ENCODE peak calls at places on chromosomes 16 and 17, in five cellular contexts. X is K562, M is H1, A is WTC11, V is GM12878. N is an unnamed sample.

GRCh38 chr17:30477758-30478115 is 529 bp downstream of the GOSR1 start:
- DNase-seq in X (no peak), M (no peak), A (no peak), V (no peak), N (peak)

GRCh38 chr17:50758989-50759544 is 8.3 kb downstream of the ANKRD40CL start:
- DNase-seq in X (no peak), M (no peak), A (no peak), V (no peak), N (no peak)

GRCh38 chr17:75783803-75784472 is 668 bp upstream of the UNK start:
- DNase-seq in X (no peak), M (no peak), A (peak), V (no peak), N (no peak)

GRCh38 chr16:8474576-8474975 is 115.7 kb downstream of the TMEM114 start:
- DNase-seq in X (no peak), M (no peak), A (no peak), V (no peak), N (no peak)

GRCh38 chr16:56691885-56692284 is 9.6 kb downstream of the MT1X start:
- DNase-seq in X (no peak), M (no peak), A (no peak), V (no peak), N (peak)

GRCh38 chr17:14808425-14808824 is 456.7 kb downstream of the PMP22 start:
- DNase-seq in X (no peak), M (no peak), A (no peak), V (no peak), N (no peak)

GRCh38 chr16:85868495-85868894 is 30.5 kb upstream of the IRF8 start:
- DNase-seq in X (no peak), M (no peak), A (no peak), V (no peak), N (no peak)

GRCh38 chr16:68839831-68840230 is 3.5 kb upstream of the TANGO6 start:
- DNase-seq in X (no peak), M (no peak), A (no peak), V (no peak), N (no peak)

GRCh38 chr16:68286153-68287074 is 22.1 kb downstream of the SLC7A6 start:
- DNase-seq in X (no peak), M (no peak), A (no peak), V (no peak), N (peak)

GRCh38 chr17:2233441-2233947 is 70.1 kb downstream of the SMG6 start:
- DNase-seq in X (no peak), M (no peak), A (no peak), V (no peak), N (no peak)

GRCh38 chr17:45046536-45047125 is 4.8 kb downstream of the DCAKD start:
- DNase-seq in X (no peak), M (no peak), A (no peak), V (peak), N (no peak)

GRCh38 chr17:45051060-45051719 is at the start of gene DCAKD:
- DNase-seq in X (peak), M (peak), A (peak), V (no peak), N (peak)

GRCh38 chr17:45048795-45049563 is 2.5 kb downstream of the DCAKD start:
- DNase-seq in X (no peak), M (no peak), A (no peak), V (no peak), N (peak)

GRCh38 chr17:45050680-45051059 is 762 bp downstream of the DCAKD start:
- DNase-seq in X (peak), M (no peak), A (no peak), V (no peak), N (peak)

DNA sequence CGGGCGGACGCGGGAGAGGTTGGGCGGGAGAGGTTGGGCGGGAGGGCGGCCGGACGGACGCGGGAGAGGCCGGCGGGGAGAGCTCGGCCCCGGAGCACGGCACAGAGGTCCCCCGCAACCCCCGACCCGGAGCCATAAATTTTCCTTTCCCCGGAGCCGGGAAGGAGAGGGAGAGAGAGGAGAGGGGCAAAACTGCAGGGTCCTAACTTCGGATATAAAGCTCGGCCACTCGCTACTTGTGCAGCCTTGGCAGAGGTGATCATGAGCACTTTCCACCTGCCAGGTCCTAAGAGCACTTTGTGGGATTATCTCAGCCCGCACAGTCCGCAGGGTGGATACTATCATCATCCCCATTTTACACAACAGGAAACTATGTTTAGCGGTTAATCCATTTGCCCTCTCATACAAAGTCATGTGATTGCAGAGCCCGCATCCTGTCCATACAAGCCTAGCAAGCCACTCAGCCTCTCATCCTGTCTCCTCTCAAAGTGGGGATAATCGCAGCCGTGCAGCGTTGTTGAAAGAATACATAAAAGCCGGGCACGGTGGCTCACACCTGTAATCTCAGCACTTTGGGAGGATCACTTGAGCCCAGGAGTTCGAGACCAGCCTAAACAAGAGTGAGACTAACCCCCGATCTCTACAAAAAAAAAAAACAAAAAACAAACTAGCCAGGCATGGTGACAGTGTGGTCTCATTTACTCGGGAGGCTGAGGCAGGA is 780 bp upstream of the DCAKD start:
- DNase-seq in X (peak), M (no peak), A (peak), V (no peak), N (peak)
- TF ChIP-seq ATF2 in X (no peak), M (no peak), A (no peak), V (no peak), N (no peak)

GRCh38 chr16:54424043-54424451 is 137.5 kb upstream of the IRX3 start:
- DNase-seq in X (no peak), M (no peak), A (no peak), V (no peak), N (no peak)
- TF ChIP-seq ATF2 in X (no peak), M (no peak), A (no peak), V (no peak), N (no peak)

DNA sequence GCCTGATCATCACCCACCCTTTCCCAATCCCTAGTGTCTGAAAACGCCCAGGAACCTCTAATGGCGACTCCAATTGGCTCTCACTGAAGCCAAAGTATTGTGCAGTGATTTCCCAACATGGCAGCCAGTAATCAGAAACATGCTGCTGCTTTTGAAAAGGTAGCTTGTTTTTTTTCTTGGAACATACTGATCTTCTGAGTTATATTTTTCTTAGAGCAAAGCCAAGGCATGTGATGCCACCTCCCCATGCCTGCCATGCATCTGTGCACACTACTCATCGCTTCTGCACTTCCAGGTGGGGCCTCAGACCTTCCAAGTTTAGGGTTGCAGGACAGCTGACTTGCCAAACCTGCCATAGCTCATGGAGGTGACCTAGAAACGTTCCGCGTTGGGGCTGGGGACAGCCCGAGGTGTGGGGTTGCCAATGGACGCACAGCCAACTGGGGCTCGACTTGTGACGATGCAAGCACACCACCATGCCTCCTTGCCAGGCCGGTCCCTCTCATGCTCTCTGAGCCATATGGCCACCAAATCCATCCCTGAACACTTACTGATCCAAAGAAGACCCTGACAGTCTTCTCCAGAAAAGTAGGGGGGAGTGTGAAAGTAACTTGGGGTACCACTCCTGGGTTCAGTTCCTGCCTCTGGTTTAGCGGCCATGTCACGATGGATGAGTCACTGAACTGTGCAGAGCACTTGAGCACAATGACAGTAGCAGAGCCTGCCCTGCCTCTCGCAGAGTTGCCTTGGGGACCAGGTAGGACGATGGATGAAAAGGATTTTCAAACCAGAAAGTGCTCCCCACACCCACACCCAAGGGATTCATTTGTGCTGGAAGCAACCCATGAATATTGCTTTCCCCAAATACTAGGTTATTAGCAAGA is 155.7 kb downstream of the CCDC182 start:
- DNase-seq in X (no peak), M (no peak), A (no peak), V (no peak), N (no peak)
- TF ChIP-seq ATF2 in X (no peak), M (no peak), A (no peak), V (no peak), N (no peak)

GRCh38 chr17:73698966-73699365 is 54.7 kb upstream of the SDK2 start:
- DNase-seq in X (no peak), M (no peak), A (no peak), V (no peak), N (no peak)
- TF ChIP-seq ATF2 in X (no peak), M (no peak), A (no peak), V (no peak), N (no peak)

GRCh38 chr16:4213721-4214120 is 28.2 kb downstream of the SRL start:
- DNase-seq in X (no peak), M (no peak), A (no peak), V (no peak), N (no peak)
- TF ChIP-seq ATF2 in X (no peak), M (no peak), A (no peak), V (no peak), N (no peak)

GRCh38 chr17:39626671-39627169 is at the start of gene PPP1R1B:
- DNase-seq in X (no peak), M (no peak), A (peak), V (no peak), N (no peak)
- TF ChIP-seq ATF2 in X (no peak), M (no peak), A (no peak), V (no peak), N (no peak)

GRCh38 chr16:65728172-65728571 is 606.3 kb upstream of the CDH11 start:
- DNase-seq in X (no peak), M (no peak), A (no peak), V (no peak), N (no peak)
- TF ChIP-seq ATF2 in X (no peak), M (no peak), A (no peak), V (no peak), N (no peak)

GRCh38 chr17:953767-954166 is 25.8 kb downstream of the NXN start:
- DNase-seq in X (no peak), M (no peak), A (no peak), V (no peak), N (no peak)

GRCh38 chr17:956905-957304 is 22.7 kb downstream of the NXN start:
- DNase-seq in X (peak), M (no peak), A (no peak), V (no peak), N (no peak)

GRCh38 chr17:958712-959451 is 20.7 kb downstream of the NXN start:
- DNase-seq in X (no peak), M (no peak), A (no peak), V (no peak), N (no peak)

GRCh38 chr17:954431-955164 is 25.0 kb downstream of the NXN start:
- DNase-seq in X (no peak), M (no peak), A (no peak), V (no peak), N (peak)

GRCh38 chr17:957856-958421 is 21.6 kb downstream of the NXN start:
- DNase-seq in X (no peak), M (no peak), A (no peak), V (no peak), N (no peak)
- TF ChIP-seq ATF2 in X (no peak), M (no peak), A (no peak), V (no peak), N (no peak)

GRCh38 chr16:582614-583331 is 7.1 kb upstream of the RAB40C start:
- DNase-seq in X (no peak), M (no peak), A (peak), V (no peak), N (no peak)
- TF ChIP-seq ATF2 in X (no peak), M (no peak), A (no peak), V (no peak), N (no peak)

DNA sequence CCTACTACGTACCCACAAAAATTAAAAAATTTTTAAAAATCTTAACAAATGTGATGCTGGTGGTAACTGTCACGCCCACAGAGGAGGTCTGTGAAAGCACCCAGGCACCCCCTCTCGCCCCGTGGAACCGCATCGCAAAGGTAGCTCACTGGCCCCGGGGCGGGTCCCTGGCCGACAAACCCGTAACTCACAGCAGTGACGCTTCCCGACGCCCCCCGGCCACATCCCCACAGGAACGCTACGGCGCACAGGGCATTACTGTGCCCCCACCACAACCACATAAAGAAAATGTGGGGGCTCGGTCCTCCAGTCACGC is 366 bp downstream of the ANKS3 start:
- DNase-seq in X (no peak), M (no peak), A (no peak), V (no peak), N (no peak)
- TF ChIP-seq ATF2 in X (no peak), M (no peak), A (no peak), V (no peak), N (no peak)